ENCODE peak calls at places on chromosomes 12 and 14, in eight cellular contexts. I, O, X, V, N, K, Z and W are unnamed samples. For H3K9me3, the result is how much of the 10 kb centered on the place peaks cover.

GRCh38 chr12:10031318-10031717 is 836 bp downstream of the CLEC9A start:
- DNase-seq in Z (no peak), I (no peak), K (no peak), O (no peak), V (no peak), X (no peak), N (no peak), W (no peak)

GRCh38 chr12:132642846-132643835 is 24.6 kb downstream of the P2RX2 start:
- DNase-seq in N (peak), O (no peak), X (peak), I (no peak), Z (no peak), K (no peak), V (no peak), W (no peak)

GRCh38 chr14:26233126-26233525 is 364.7 kb downstream of the NOVA1 start:
- DNase-seq in N (no peak), K (no peak), X (no peak), V (no peak), I (no peak), Z (no peak), O (no peak), W (no peak)

GRCh38 chr12:10562306-10562933 is 51.0 kb downstream of the MAGOHB start:
- DNase-seq in O (no peak), K (peak), Z (no peak), I (peak), V (no peak), X (no peak), N (no peak), W (peak)

GRCh38 chr14:54182419-54183040 is 214.3 kb upstream of the CDKN3 start:
- DNase-seq in Z (no peak), K (no peak), X (no peak), N (no peak), O (no peak), I (no peak), V (no peak), W (peak)

GRCh38 chr12:18643673-18644072 is 94.1 kb downstream of the PLCZ1 start:
- DNase-seq in O (no peak), V (no peak), N (no peak), K (no peak), Z (no peak), I (no peak), X (no peak), W (peak)

GRCh38 chr14:90455100-90455571 is 58.3 kb downstream of the CALM1 start:
- DNase-seq in I (peak), O (no peak), V (no peak), K (no peak), X (no peak), Z (no peak), N (peak), W (no peak)

GRCh38 chr14:72666610-72667009 is 227.3 kb downstream of the DPF3 start:
- DNase-seq in V (no peak), X (no peak), I (no peak), K (no peak), N (no peak), Z (no peak), O (no peak), W (no peak)

GRCh38 chr12:91777268-91777997 is 368.2 kb downstream of the BTG1 start:
- DNase-seq in I (no peak), N (no peak), X (no peak), O (no peak), Z (no peak), K (no peak), V (no peak), W (no peak)

GRCh38 chr12:14113031-14113430 is 131.6 kb upstream of the GRIN2B start:
- DNase-seq in V (no peak), K (no peak), N (no peak), X (no peak), I (no peak), O (no peak), Z (no peak), W (no peak)

GRCh38 chr12:73514672-73515071 is 1023.0 kb upstream of the ATXN7L3B start:
- DNase-seq in X (no peak), K (no peak), N (no peak), I (no peak), Z (no peak), V (no peak), O (no peak), W (no peak)

GRCh38 chr12:105723534-105723933 is 393.0 kb downstream of the C12orf75 start:
- DNase-seq in I (no peak), V (no peak), Z (no peak), X (no peak), K (no peak), N (no peak), O (no peak), W (no peak)

GRCh38 chr12:67617619-67618018 is 30.9 kb upstream of the DYRK2 start:
- DNase-seq in Z (no peak), X (no peak), N (no peak), O (no peak), V (no peak), I (no peak), K (no peak), W (peak)

GRCh38 chr12:79454338-79454777 is 236.4 kb downstream of the PAWR start:
- DNase-seq in I (peak), V (no peak), N (no peak), O (no peak), K (no peak), Z (no peak), X (no peak), W (peak)

GRCh38 chr12:71958457-71958856 is 19.8 kb downstream of the TPH2 start:
- DNase-seq in Z (no peak), K (no peak), V (no peak), O (peak), N (no peak), X (no peak), I (no peak), W (peak)

GRCh38 chr14:98014851-98015615 is 1217.9 kb downstream of the VRK1 start:
- DNase-seq in X (no peak), O (no peak), V (no peak), I (no peak), N (no peak), K (no peak), Z (no peak), W (no peak)

GRCh38 chr14:54669759-54670630 is 103.1 kb downstream of the SAMD4A start:
- DNase-seq in N (peak), I (no peak), O (peak), Z (no peak), K (no peak), X (no peak), V (no peak), W (no peak)

GRCh38 chr12:23008613-23009012 is 383.6 kb downstream of the ETNK1 start:
- DNase-seq in X (no peak), V (no peak), Z (no peak), O (no peak), K (no peak), I (no peak), N (no peak), W (no peak)

GRCh38 chr14:94213021-94213420 is 38.9 kb downstream of the PPP4R4 start:
- DNase-seq in I (no peak), O (peak), N (no peak), V (no peak), K (no peak), X (no peak), Z (no peak), W (no peak)

GRCh38 chr14:49303952-49304516 is 282.1 kb downstream of the RPS29 start:
- DNase-seq in Z (no peak), X (no peak), O (peak), I (peak), N (no peak), K (peak), V (no peak), W (no peak)

GRCh38 chr12:47832263-47832933 is 12.7 kb upstream of the HDAC7 start:
- DNase-seq in I (no peak), O (no peak), K (peak), V (no peak), N (no peak), Z (no peak), X (no peak), W (no peak)

GRCh38 chr14:54105406-54105805 is 148.8 kb upstream of the BMP4 start:
- DNase-seq in K (no peak), O (no peak), Z (no peak), V (no peak), I (no peak), N (no peak), X (no peak), W (no peak)

GRCh38 chr12:113601656-113602263 is 130.1 kb upstream of the LHX5 start:
- DNase-seq in K (peak), V (no peak), X (no peak), N (no peak), O (no peak), Z (no peak), I (no peak), W (no peak)

GRCh38 chr12:138898-139534 is 72.4 kb downstream of the IQSEC3 start:
- DNase-seq in K (no peak), V (no peak), I (no peak), X (no peak), Z (no peak), O (no peak), N (no peak), W (no peak)

GRCh38 chr14:102486513-102487203 is 22.9 kb downstream of the ANKRD9 start:
- DNase-seq in N (no peak), I (no peak), V (no peak), X (peak), O (no peak), Z (no peak), K (no peak), W (no peak)

GRCh38 chr14:89212386-89213235 is 204.4 kb downstream of the FOXN3 start:
- DNase-seq in I (no peak), O (no peak), V (no peak), X (no peak), Z (no peak), K (no peak), N (no peak), W (no peak)

GRCh38 chr12:52644078-52644415 is 8.0 kb downstream of the KRT2 start:
- DNase-seq in X (no peak), V (no peak), N (no peak), O (no peak), I (no peak), K (no peak), Z (no peak), W (no peak)

GRCh38 chr12:99232324-99232723 is 415.2 kb upstream of the GARIN6 start:
- DNase-seq in N (no peak), Z (no peak), K (no peak), O (no peak), X (no peak), I (no peak), V (no peak), W (no peak)

GRCh38 chr12:94779520-94779919 is 129.2 kb upstream of the TMCC3 start:
- DNase-seq in Z (no peak), K (no peak), O (peak), N (no peak), I (no peak), X (no peak), V (no peak), W (peak)

GRCh38 chr14:52129733-52130132 is 60.9 kb upstream of the NID2 start:
- DNase-seq in O (no peak), Z (no peak), I (no peak), K (no peak), X (no peak), N (no peak), V (no peak), W (no peak)

DNA sequence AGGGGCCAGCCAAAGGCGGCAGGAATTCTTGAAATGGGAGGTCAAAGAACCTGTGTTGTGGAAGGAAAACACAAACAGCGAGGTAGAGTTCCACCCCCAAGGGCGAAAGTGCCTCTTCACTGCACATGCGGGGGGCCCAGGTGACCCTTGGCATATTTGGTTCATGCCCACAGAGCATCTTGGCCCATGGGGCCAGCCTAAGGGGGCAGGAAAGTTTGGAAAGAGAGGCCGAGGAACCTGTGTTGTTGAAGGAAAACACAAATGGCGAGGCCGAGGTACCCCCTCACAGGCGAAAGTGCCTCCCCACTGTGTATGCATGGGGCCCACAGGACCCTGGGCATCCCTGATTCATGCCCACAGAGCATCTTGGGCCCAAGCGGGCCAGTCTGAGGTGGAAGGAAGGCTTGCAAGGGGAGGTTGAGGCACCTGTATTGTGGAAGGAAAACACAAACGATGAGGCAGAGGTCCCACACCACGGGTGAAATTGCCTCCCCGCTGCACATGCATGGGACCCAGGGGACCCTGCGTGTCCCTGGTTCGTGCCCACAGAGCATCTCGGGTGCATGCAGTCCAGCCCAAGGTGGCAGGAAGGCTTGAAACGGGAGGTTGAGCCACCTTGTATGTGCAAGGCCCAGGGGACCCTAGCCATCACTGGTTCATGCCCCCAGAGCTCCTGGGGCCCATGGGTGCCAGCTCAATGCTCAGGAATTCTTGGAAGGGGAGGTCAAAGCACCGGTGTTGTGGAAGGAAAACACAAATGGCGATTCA is 384.1 kb downstream of the ALG10 start:
- DNase-seq in I (no peak), X (peak), K (no peak), N (peak), V (no peak), Z (peak), O (no peak), W (peak)
- H3K9me3 ChIP-seq in I (under half), X (under half), K (under half), N (under half), V (half or more), Z (half or more), O (under half), W (under half)

DNA sequence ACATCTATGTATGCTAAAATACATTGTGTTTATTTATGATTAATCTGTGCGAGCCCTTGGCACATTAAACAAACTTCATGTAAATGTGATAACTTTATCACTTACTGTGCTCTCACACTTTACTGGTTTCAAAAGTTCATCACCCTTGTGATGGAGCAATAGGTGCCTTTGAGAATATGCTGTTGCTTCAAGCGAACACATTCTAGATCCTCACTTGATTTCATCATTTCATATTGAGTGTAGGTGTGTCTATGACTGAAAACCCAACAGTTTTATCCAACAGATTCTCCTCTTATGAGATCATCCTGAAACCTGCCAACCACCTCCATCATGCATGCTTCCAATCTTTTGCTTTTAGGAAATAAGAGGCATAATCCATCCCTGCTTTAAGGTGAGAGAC is 854.4 kb downstream of the TMEM121 start:
- DNase-seq in K (no peak), I (no peak), X (no peak), Z (no peak), N (no peak), O (no peak), V (no peak), W (no peak)
- H3K9me3 ChIP-seq in K (under half), I (under half), X (under half), Z (under half), N (under half), O (under half), V (under half), W (under half)

DNA sequence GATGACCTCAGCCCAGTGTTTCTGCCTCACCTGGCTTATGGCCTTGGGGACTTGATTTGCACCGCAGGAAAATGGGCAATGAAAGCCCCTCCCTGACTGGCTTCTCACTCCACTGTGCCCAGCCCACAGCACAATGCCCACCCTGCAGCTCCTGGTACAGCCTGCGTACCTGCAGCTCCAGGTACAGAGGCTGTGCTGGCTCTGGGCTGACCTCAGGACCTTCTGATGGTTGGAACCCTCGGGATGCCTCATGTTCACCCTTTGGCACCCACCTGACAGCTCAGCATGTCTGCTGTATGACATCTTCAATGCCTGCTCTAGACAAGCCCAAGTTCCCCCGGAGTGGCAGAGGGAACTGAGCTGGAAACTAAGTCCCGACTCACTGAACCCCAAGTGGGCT is 87.1 kb downstream of the ALG10 start:
- DNase-seq in O (no peak), I (no peak), N (no peak), X (no peak), V (no peak), Z (no peak), K (no peak), W (no peak)
- H3K9me3 ChIP-seq in O (under half), I (under half), N (under half), X (under half), V (under half), Z (under half), K (under half), W (under half)

GRCh38 chr12:27531916-27532315 is 7.9 kb downstream of the PPFIBP1 start:
- DNase-seq in Z (no peak), O (no peak), K (no peak), I (no peak), X (no peak), N (no peak), V (no peak), W (no peak)
- H3K9me3 ChIP-seq in Z (under half), O (under half), K (under half), I (under half), X (under half), N (under half), V (under half), W (under half)

GRCh38 chr14:37213016-37213415 is 15.3 kb downstream of the MIPOL1 start:
- DNase-seq in X (no peak), K (no peak), V (no peak), N (no peak), Z (no peak), O (no peak), I (no peak), W (no peak)

GRCh38 chr14:37215345-37215744 is 17.6 kb downstream of the MIPOL1 start:
- DNase-seq in V (no peak), O (no peak), K (no peak), X (no peak), I (no peak), N (no peak), Z (no peak), W (no peak)

GRCh38 chr14:37210448-37210847 is 12.7 kb downstream of the MIPOL1 start:
- DNase-seq in K (no peak), O (no peak), V (no peak), N (no peak), Z (no peak), X (no peak), I (no peak), W (no peak)
- H3K9me3 ChIP-seq in K (under half), O (under half), V (under half), N (under half), Z (under half), X (under half), I (under half), W (under half)

GRCh38 chr14:105710119-105711057 is 184.0 kb downstream of the TMEM121 start:
- DNase-seq in X (no peak), Z (peak), I (no peak), N (peak), K (peak), O (no peak), V (no peak), W (no peak)

GRCh38 chr14:105711058-105711620 is 184.8 kb downstream of the TMEM121 start:
- DNase-seq in I (no peak), O (no peak), V (no peak), Z (peak), K (no peak), N (no peak), X (no peak), W (no peak)

GRCh38 chr14:105709281-105710118 is 183.1 kb downstream of the TMEM121 start:
- DNase-seq in V (no peak), I (no peak), N (peak), O (no peak), Z (peak), K (no peak), X (no peak), W (no peak)

GRCh38 chr14:105711841-105712460 is 185.6 kb downstream of the TMEM121 start:
- DNase-seq in I (no peak), N (no peak), Z (peak), V (no peak), X (no peak), O (no peak), K (no peak), W (no peak)
- H3K9me3 ChIP-seq in I (under half), N (under half), Z (under half), V (under half), X (under half), O (under half), K (under half), W (under half)

GRCh38 chr14:105837349-105838063 is 311.1 kb downstream of the TMEM121 start:
- DNase-seq in K (peak), Z (no peak), X (no peak), V (peak), N (peak), O (no peak), I (no peak), W (no peak)

GRCh38 chr14:105839425-105840265 is 313.3 kb downstream of the TMEM121 start:
- DNase-seq in V (peak), I (no peak), O (no peak), K (no peak), Z (no peak), N (peak), X (no peak), W (peak)

GRCh38 chr14:105838107-105838506 is 311.7 kb downstream of the TMEM121 start:
- DNase-seq in V (no peak), I (no peak), O (no peak), Z (no peak), X (no peak), K (no peak), N (peak), W (no peak)

GRCh38 chr14:105840266-105841021 is 314.1 kb downstream of the TMEM121 start:
- DNase-seq in X (no peak), N (peak), I (no peak), K (peak), V (peak), O (no peak), Z (no peak), W (no peak)

GRCh38 chr14:105838591-105839424 is 312.4 kb downstream of the TMEM121 start:
- DNase-seq in Z (no peak), V (peak), N (peak), O (no peak), I (no peak), K (no peak), X (no peak), W (no peak)
- H3K9me3 ChIP-seq in Z (under half), V (under half), N (under half), O (under half), I (under half), K (under half), X (under half), W (under half)

GRCh38 chr12:37548266-37548805 is 768.2 kb upstream of the ALG10B start:
- DNase-seq in N (no peak), V (no peak), X (no peak), Z (no peak), I (no peak), K (no peak), O (no peak), W (no peak)
- H3K9me3 ChIP-seq in N (under half), V (under half), X (under half), Z (under half), I (under half), K (under half), O (under half), W (under half)

GRCh38 chr12:34223640-34224039 is 201.3 kb downstream of the ALG10 start:
- DNase-seq in X (no peak), Z (no peak), N (no peak), K (no peak), I (no peak), V (no peak), O (no peak), W (no peak)
- H3K9me3 ChIP-seq in X (under half), Z (under half), N (under half), K (under half), I (under half), V (under half), O (under half), W (under half)

GRCh38 chr14:69904246-69904645 is 25.0 kb downstream of the SMOC1 start:
- DNase-seq in V (no peak), K (no peak), O (no peak), N (no peak), Z (no peak), I (no peak), X (no peak), W (no peak)

GRCh38 chr14:69901113-69901951 is 22.1 kb downstream of the SMOC1 start:
- DNase-seq in K (no peak), X (no peak), O (no peak), I (no peak), Z (no peak), N (no peak), V (no peak), W (no peak)

GRCh38 chr14:69896972-69897371 is 17.8 kb downstream of the SMOC1 start:
- DNase-seq in K (no peak), N (no peak), Z (no peak), I (no peak), O (no peak), X (peak), V (no peak), W (no peak)

GRCh38 chr14:69896080-69896479 is 16.9 kb downstream of the SMOC1 start:
- DNase-seq in O (no peak), K (no peak), Z (no peak), I (no peak), N (no peak), X (no peak), V (no peak), W (no peak)

GRCh38 chr14:69900603-69901002 is 21.4 kb downstream of the SMOC1 start:
- DNase-seq in X (no peak), Z (no peak), I (no peak), K (no peak), N (no peak), V (no peak), O (no peak), W (no peak)
- H3K9me3 ChIP-seq in X (under half), Z (under half), I (under half), K (under half), N (under half), V (under half), O (under half), W (under half)